ENCODE peak calls at places on chromosomes 13 and 19, in four cellular contexts. O, E, H and V are unnamed samples.

GRCh38 chr13:46012404-46012803 is 40.1 kb downstream of the ZC3H13 start:
- DNase-seq in O (no peak), H (no peak), E (no peak), V (no peak)

GRCh38 chr13:23660249-23660648 is 90.0 kb downstream of the TNFRSF19 start:
- DNase-seq in O (no peak), H (no peak), E (no peak), V (no peak)

GRCh38 chr13:80955487-80955886 is 614.6 kb upstream of the SPRY2 start:
- DNase-seq in O (no peak), H (peak), E (peak), V (no peak)

GRCh38 chr19:29666634-29667389 is 1.6 kb downstream of the PLEKHF1 start:
- DNase-seq in H (no peak), E (peak), O (no peak), V (no peak)

GRCh38 chr19:8017808-8018207 is 12.4 kb upstream of the ELAVL1 start:
- DNase-seq in O (no peak), H (no peak), E (no peak), V (peak)

GRCh38 chr13:111514646-111515617 is 194.5 kb downstream of the TEX29 start:
- DNase-seq in O (no peak), E (no peak), H (no peak), V (no peak)

GRCh38 chr13:40130871-40131636 is 475.6 kb downstream of the COG6 start:
- DNase-seq in H (no peak), O (peak), E (peak), V (no peak)

GRCh38 chr19:927044-927706 is 1.3 kb downstream of the ARID3A start:
- DNase-seq in E (no peak), H (no peak), O (no peak), V (peak)

GRCh38 chr13:29707876-29708543 is 112.5 kb upstream of the SLC7A1 start:
- DNase-seq in H (peak), O (peak), E (no peak), V (peak)

GRCh38 chr13:80151016-80151415 is 189.9 kb downstream of the SPRY2 start:
- DNase-seq in H (no peak), O (no peak), E (no peak), V (no peak)

GRCh38 chr13:29411493-29411892 is 184.0 kb downstream of the SLC7A1 start:
- DNase-seq in O (no peak), E (peak), H (no peak), V (no peak)

GRCh38 chr13:94713556-94714182 is 1.3 kb upstream of the SOX21 start:
- DNase-seq in H (no peak), O (no peak), E (no peak), V (no peak)

GRCh38 chr19:17405250-17406038 is at the start of gene BST2:
- DNase-seq in H (peak), E (peak), O (no peak), V (peak)

GRCh38 chr13:25409938-25410337 is 38.2 kb downstream of the ATP8A2 start:
- DNase-seq in E (no peak), H (no peak), O (no peak), V (no peak)

GRCh38 chr13:25401958-25402357 is 30.2 kb downstream of the ATP8A2 start:
- DNase-seq in H (no peak), E (no peak), O (no peak), V (no peak)

GRCh38 chr13:25406377-25406776 is 34.6 kb downstream of the ATP8A2 start:
- DNase-seq in O (peak), E (no peak), H (no peak), V (no peak)
- TF ChIP-seq CTCF in O (peak), E (peak), H (peak), V (peak)

DNA sequence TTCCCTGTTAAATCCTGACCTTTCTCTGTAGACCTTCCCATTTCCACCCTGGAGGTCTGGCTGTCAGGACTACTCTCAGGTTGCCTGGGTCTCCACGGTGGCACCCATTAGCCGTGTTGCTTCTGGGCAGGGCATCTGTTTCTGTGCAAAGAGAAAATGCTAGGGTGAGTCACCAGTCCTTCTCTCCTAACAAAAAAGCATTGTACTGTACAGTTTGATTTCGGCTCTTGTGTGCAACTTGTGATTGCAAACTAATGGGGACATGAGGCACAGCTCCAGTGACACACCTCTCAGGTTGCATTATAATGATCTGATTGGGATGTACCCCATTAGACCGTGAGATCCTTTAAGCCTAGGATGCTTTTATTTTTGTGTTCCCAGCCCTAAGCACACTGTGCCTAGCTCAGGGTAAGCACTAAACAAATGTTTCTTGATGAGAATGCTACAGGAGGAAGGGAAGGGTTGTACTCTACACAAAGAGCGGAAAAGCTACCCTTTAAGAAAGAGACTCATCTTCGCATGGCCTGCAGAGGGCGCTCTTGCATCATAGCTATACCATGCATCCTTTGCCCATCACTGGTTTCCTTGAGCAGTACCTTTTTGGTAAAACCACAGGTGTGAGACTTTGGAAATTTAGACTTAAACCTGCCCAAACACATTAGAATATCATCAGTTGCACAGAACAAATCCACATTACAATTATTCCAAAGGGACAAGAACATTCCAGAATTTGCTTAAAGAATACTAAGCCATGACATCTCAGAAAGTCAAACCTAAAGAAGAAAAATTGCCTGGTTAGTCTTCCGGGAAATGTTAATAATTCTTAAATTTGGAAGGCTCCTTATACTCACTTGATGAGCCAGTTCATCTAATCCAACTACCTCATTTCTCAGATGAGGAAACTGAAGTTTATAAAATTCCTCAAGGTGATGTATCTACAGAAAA is 20.3 kb upstream of the TRIM13 start:
- DNase-seq in E (peak), H (no peak), O (peak), V (peak)
- TF ChIP-seq CTCF in E (peak), H (peak), O (peak), V (peak)

GRCh38 chr13:97810152-97810551 is 143.3 kb upstream of the IPO5 start:
- DNase-seq in E (no peak), H (no peak), O (peak), V (no peak)
- TF ChIP-seq CTCF in E (peak), H (peak), O (peak), V (no peak)

GRCh38 chr19:51394045-51394836 is 3.9 kb upstream of the C19orf84 start:
- DNase-seq in E (peak), H (peak), O (peak), V (peak)

GRCh38 chr19:51387924-51388389 is at the start of gene LIM2:
- DNase-seq in H (no peak), E (no peak), O (no peak), V (no peak)

GRCh38 chr19:51389143-51389542 is 1.2 kb downstream of the C19orf84 start:
- DNase-seq in E (no peak), H (no peak), O (no peak), V (no peak)

GRCh38 chr19:51386882-51387520 is 773 bp downstream of the LIM2 start:
- DNase-seq in O (no peak), E (no peak), H (no peak), V (no peak)

GRCh38 chr19:51391073-51391611 is 751 bp upstream of the C19orf84 start:
- DNase-seq in O (no peak), H (no peak), E (no peak), V (no peak)
- TF ChIP-seq CTCF in O (no peak), H (no peak), E (no peak), V (no peak)

DNA sequence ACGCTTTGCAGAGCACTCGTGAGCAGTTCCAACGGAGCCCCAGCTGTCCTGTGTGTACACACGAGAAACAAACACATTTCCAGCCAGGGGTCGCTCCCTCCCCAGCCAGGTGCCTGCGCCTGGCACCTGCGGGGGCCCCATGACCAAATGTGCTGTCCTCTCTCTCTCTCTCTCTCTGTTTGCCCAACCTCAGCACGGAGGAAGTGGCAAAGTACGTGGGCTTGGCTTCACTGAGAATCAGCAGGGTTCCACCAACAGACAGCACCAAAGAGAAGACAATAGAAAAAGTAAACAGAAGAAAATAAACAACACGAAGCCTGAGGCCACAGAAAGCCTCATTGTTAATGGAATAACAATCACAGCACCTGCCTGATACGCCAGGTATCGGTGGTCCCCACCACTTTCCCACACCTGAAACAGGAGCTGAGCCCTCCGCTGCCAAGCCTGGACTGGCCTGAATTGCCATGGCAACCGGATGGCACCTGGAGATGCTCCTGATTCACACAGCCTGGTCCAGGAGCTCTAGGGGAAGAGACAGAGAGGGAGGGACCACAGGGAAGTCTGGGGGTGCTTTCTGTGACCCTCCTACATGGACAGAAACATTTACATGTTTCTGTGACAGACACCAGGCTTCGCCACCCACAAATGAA is 103.9 kb upstream of the CACNA1A start:
- DNase-seq in O (no peak), E (no peak), H (no peak), V (no peak)
- TF ChIP-seq CTCF in O (peak), E (no peak), H (no peak), V (peak)

DNA sequence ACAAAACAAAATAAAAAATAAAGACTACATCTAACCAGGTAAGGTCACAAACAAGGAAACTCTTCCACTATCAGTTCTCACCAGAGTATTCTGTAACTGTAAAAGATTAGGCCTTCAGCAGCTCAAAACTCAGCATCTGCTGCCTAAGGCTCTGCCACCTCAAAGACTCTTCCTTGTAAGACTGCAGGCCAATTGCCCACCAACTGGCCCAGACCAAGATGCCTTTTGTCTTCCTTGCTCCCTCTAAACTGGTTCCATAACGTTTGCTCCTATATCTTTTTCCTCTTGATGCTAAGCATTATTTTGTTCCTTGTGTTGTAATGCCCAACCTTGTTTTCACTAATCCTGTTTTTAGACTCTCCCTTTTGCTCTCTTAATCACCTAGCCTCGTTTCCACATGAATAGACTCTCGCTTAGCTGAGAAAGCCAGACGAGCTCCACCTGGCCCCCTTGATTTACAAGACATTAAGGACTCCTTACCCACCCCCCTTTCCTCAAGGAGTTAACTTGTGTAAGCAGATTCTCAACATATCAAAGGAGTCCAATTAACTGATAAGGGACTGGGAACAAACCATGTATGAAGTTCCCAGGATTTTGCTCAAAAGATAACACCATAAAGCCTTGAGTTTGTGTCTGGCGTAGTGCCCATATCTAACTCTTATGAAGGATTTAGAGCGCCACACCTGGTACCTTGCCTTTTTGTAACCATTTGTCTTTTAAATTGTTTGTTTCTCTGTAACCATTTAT is 1.5 kb downstream of the ZNF814 start:
- DNase-seq in E (peak), O (no peak), H (peak), V (no peak)
- TF ChIP-seq CTCF in E (no peak), O (no peak), H (no peak), V (no peak)

DNA sequence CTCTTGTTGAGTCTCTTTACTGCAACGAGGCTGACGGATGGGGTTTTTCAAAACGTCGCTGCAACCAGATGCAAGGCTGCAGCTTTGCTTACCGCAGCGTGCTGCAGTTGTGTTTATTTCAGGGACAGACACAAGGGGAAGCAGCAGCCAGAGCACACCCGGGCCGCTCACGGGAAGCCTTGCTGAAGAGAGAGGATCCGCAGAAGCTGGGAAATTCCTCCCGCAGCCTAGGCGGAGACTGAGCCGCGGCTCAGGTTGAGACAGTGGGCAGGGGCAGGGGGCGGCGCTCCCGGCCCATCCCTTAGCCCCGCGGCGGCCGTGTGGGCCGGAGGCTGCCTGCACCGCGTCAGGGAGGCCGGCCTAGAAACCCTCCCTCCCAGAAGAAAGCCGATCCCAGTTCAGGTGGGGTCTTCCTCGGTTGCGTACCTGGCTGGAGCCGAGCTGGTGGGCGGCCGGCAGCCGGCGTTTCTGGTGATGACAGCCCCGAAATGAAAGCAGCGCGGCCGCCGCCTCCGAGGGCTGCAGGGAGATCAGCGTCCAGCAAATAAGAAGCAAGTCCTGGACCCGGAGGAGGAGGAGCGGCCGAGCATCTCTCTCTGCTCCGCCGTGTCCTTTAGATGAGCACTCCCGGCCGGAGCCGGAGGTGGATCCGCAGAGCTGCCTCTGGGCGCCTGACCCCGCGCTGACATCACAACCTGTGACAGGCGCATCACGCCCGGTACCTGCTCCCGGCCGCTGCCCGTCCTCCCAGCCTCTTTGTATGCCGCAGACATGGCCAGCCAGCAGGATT is at the start of gene FRY:
- DNase-seq in O (peak), H (peak), E (peak), V (peak)
- TF ChIP-seq CTCF in O (no peak), H (peak), E (no peak), V (no peak)

DNA sequence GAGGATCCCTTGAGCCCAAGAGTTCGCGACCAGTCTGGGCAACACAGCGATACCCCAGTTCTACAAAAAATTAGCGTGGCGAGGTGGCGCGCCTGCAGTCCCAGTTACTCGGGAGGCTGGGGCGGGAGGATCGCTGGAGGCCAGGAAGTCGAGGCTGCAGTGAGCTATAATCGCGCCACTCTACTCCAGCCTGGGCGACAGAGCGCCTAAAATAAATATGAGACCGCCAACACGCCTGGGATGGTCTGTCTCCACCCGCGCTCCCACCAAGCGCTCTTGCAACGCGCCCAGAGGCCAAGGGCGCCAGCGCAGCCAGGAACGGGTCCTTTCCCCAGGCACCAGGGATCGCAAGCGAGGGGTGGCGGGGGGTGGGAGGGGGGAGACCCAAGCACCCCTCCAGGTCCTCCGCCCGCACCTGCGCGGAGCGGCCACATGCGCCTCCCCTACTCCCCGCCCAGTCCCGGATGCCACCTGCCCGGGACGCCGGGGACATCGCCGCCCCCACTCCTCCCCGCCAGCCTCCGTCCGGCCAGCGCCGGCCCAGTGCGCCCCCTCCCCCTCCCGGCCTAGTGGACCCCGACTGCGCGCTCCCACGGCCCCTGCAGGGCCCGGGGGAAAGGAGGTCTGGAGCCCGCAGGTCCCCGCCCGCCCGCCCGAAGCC is 441 bp downstream of the RHPN2 start:
- DNase-seq in H (no peak), E (no peak), O (no peak), V (peak)
- TF ChIP-seq CTCF in H (no peak), E (no peak), O (no peak), V (no peak)

GRCh38 chr19:10230155-10230903 is 802 bp downstream of the S1PR2 start:
- DNase-seq in H (no peak), E (no peak), O (no peak), V (peak)
- TF ChIP-seq CTCF in H (no peak), E (no peak), O (no peak), V (peak)